ENCODE peak calls at places on chromosomes 16 and 17, in eight cellular contexts. A, U, L, S, E, T, W and Q are unnamed samples. For H3K36me3, the result is how much of the 10 kb centered on the place peaks cover.

GRCh38 chr17:50681260-50682200 is 26.2 kb downstream of the ANKRD40 start:
- DNase-seq in S (no peak), U (peak), W (peak), L (peak), A (peak), E (peak), T (no peak), Q (peak)

GRCh38 chr16:56912746-56913703 is 18.9 kb upstream of the HERPUD1 start:
- DNase-seq in T (no peak), A (peak), S (no peak), U (no peak), W (no peak), E (peak), L (peak), Q (peak)

GRCh38 chr16:24544640-24545039 is 5.3 kb downstream of the RBBP6 start:
- DNase-seq in W (peak), A (no peak), S (no peak), U (no peak), T (no peak), L (no peak), E (peak), Q (no peak)

GRCh38 chr17:21313320-21313719 is 28.8 kb downstream of the MAP2K3 start:
- DNase-seq in W (no peak), T (no peak), U (no peak), S (no peak), A (peak), L (peak), E (no peak), Q (no peak)

GRCh38 chr17:79183221-79184158 is 108.9 kb downstream of the ENGASE start:
- DNase-seq in U (no peak), E (no peak), A (no peak), W (no peak), L (no peak), S (no peak), T (no peak), Q (peak)

GRCh38 chr17:69710926-69711325 is 296.4 kb downstream of the MAP2K6 start:
- DNase-seq in E (peak), T (no peak), W (no peak), S (no peak), L (no peak), U (no peak), A (no peak), Q (no peak)

GRCh38 chr16:57150682-57151330 is 35.0 kb downstream of the PSME3IP1 start:
- DNase-seq in U (peak), T (no peak), E (peak), S (no peak), W (no peak), L (no peak), A (no peak), Q (peak)

GRCh38 chr17:79104898-79105600 is 30.4 kb downstream of the ENGASE start:
- DNase-seq in U (no peak), A (no peak), T (no peak), L (no peak), S (no peak), W (no peak), E (no peak), Q (peak)

GRCh38 chr17:18949566-18949965 is 2.4 kb upstream of the SLC5A10 start:
- DNase-seq in L (no peak), S (no peak), W (no peak), U (no peak), A (peak), T (no peak), E (peak), Q (peak)

GRCh38 chr17:2690165-2691068 is 21.1 kb downstream of the CLUH start:
- DNase-seq in U (no peak), L (peak), W (no peak), A (peak), E (no peak), S (no peak), T (peak), Q (peak)

GRCh38 chr17:40072481-40073346 is 9.9 kb downstream of the THRA start:
- DNase-seq in A (no peak), S (no peak), W (no peak), E (no peak), T (no peak), L (peak), U (peak), Q (peak)
- H3K4me3 ChIP-seq in A (peak), S (no peak), W (no peak), E (no peak), T (peak), L (no peak), U (no peak), Q (no peak)

DNA sequence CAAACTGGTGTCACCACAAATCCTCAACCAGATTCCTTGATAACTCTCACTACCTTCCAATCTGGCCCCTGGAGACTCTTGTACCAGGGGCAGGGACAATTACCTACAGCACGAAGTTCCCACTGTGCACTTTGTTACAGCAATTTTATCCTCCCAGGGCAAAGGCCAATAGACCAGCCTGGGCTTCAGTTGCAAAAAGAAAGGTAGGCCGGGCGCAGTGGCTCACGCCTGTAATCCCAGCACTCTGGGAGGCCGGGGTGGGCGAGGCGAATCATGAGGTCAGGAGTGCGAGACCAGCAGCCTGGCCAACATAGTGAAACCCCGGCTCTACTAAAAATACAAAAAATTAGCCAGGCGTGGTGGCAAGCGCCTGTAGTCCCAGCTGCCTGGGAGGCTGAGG is 36.9 kb downstream of the USP7 start:
- DNase-seq in U (no peak), L (no peak), A (no peak), S (no peak), E (no peak), W (no peak), T (no peak), Q (no peak)
- H3K36me3 ChIP-seq in U (under half), L (under half), A (under half), S (under half), E (under half), W (under half), T (under half), Q (under half)

GRCh38 chr16:89672177-89672941 is 14.1 kb upstream of the CDK10 start:
- DNase-seq in U (no peak), T (no peak), L (no peak), S (no peak), A (no peak), W (no peak), E (no peak), Q (no peak)
- H3K4me3 ChIP-seq in U (no peak), T (no peak), L (no peak), S (no peak), A (no peak), W (no peak), E (no peak), Q (no peak)

GRCh38 chr16:1501630-1502029 is 8.5 kb downstream of the TELO2 start:
- DNase-seq in W (no peak), U (no peak), T (no peak), L (no peak), A (no peak), E (no peak), S (no peak), Q (no peak)

GRCh38 chr16:1497014-1497598 is 3.9 kb downstream of the TELO2 start:
- DNase-seq in E (no peak), W (no peak), U (no peak), S (no peak), L (no peak), T (no peak), A (no peak), Q (no peak)

GRCh38 chr16:1499756-1500464 is 6.8 kb downstream of the TELO2 start:
- DNase-seq in L (no peak), W (no peak), U (no peak), T (no peak), S (no peak), A (no peak), E (no peak), Q (no peak)

GRCh38 chr16:1500465-1501150 is 7.4 kb downstream of the TELO2 start:
- DNase-seq in T (no peak), A (no peak), L (no peak), W (no peak), U (no peak), E (no peak), S (no peak), Q (no peak)

DNA sequence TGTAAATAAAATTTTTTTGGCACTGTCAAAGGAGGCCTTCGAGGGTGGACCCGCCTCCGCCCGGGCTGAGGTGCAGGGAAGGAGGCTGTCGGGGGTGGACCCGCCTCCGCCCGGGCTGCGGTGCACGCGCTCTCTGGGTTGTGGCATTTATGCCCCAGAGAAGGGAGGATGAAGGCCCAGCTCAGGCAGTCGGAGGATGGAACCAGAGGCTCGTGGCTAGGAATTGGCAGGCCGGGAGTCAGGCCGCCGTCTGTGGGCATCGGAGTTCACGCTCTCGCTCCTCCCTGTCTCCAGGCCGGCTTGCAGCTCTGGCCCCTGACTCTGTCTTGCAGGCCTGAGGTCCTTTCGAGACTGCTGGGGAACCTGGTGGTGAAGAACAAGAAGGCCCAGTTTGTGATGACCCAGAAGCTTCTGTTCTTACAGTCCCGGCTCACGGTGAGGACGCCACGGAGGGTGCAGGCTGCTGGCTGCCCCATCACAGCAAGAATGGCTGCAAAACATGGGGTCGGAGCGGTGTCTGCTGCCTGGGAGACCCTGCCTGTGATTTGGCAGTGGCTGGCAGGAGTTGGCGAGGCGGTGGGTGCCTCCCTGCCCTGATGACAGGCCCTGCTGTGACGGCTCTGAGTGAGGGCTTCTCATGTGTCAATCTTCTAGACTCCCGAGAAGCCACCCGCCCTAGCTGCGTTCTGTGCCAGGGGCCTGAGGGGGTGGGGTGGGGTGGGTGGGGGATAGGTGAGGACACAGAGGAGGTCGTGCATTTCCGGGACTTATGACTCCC is 5.9 kb downstream of the TELO2 start:
- DNase-seq in T (no peak), A (no peak), W (no peak), U (no peak), L (no peak), S (no peak), E (no peak), Q (no peak)
- H3K36me3 ChIP-seq in T (under half), A (half or more), W (under half), U (under half), L (under half), S (under half), E (half or more), Q (under half)

GRCh38 chr16:3764409-3764808 is 47.1 kb upstream of the TRAP1 start:
- DNase-seq in E (no peak), U (no peak), W (no peak), S (no peak), A (no peak), L (no peak), T (no peak), Q (no peak)
- H3K4me3 ChIP-seq in E (no peak), U (no peak), W (no peak), S (no peak), A (no peak), L (no peak), T (no peak), Q (no peak)

DNA sequence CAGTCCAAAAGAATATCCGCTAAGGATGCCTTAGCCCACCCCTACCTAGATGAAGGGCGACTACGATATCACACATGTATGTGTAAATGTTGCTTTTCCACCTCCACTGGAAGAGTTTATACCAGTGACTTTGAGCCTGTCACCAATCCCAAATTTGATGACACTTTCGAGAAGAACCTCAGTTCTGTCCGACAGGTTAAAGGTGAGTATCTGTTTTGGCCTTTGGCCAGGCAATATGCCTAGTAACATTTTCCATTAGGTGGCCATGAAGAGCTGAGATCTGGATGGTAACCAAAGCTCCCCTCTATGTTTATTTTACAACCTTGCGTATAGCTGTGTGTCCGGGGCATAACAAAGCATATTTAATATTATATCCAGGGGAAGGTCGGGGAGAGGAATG is 128.0 kb upstream of the TMEM97 start:
- DNase-seq in W (no peak), E (no peak), U (no peak), L (no peak), T (no peak), A (no peak), S (no peak), Q (no peak)
- H3K36me3 ChIP-seq in W (under half), E (under half), U (under half), L (under half), T (under half), A (under half), S (under half), Q (under half)